ENCODE peak calls at places on chromosomes 12 and 14, in five cellular contexts. M is heart right ventricle, Y is dorsolateral prefrontal cortex, Z is astrocyte of the cerebellum, C is GM12865. O is an unnamed sample.

GRCh38 chr12:124646385-124647230 is 79.2 kb upstream of the NCOR2 start:
- DNase-seq in Z (no peak), M (no peak), Y (peak; percentile 75), C (no peak), O (no peak)

GRCh38 chr12:64681200-64682052 is 71.1 kb downstream of the RASSF3 start:
- DNase-seq in C (peak; percentile 41), Y (no peak), M (no peak), Z (no peak), O (no peak)

GRCh38 chr12:79841248-79841877 is 93.5 kb downstream of the PPP1R12A start:
- DNase-seq in M (no peak), Y (no peak), C (no peak), Z (no peak), O (no peak)

GRCh38 chr12:76422878-76423438 is 74.7 kb upstream of the BBS10 start:
- DNase-seq in Y (no peak), M (no peak), Z (peak; percentile 16), C (no peak), O (peak; percentile 39)

GRCh38 chr14:55482936-55483605 is 42.7 kb upstream of the TBPL2 start:
- DNase-seq in Y (no peak), C (no peak), Z (no peak), M (no peak), O (no peak)

GRCh38 chr12:58242803-58243628 is 301.6 kb downstream of the ATP23 start:
- DNase-seq in Z (no peak), Y (no peak), M (no peak), C (no peak), O (no peak)

GRCh38 chr12:49585477-49586445 is 17.8 kb upstream of the MCRS1 start:
- DNase-seq in Z (no peak), Y (no peak), M (no peak), C (no peak), O (no peak)

GRCh38 chr12:19402743-19403400 is 36.4 kb upstream of the AEBP2 start:
- DNase-seq in Y (peak; percentile 36), C (no peak), Z (no peak), M (peak; percentile 36), O (no peak)

GRCh38 chr12:15701212-15701611 is 88.0 kb downstream of the EPS8 start:
- DNase-seq in C (peak; percentile 24), Z (no peak), Y (no peak), M (no peak), O (peak; percentile 61)

GRCh38 chr12:131223791-131224567 is 270.3 kb downstream of the ADGRD1 start:
- DNase-seq in Z (no peak), M (no peak), Y (no peak), C (peak; percentile 37), O (no peak)

GRCh38 chr14:31206536-31207286 is 882 bp downstream of the HECTD1 start:
- DNase-seq in C (peak; percentile 79), Z (no peak), Y (peak; percentile 39), M (no peak), O (no peak)

GRCh38 chr14:53619625-53620324 is 336.9 kb downstream of the BMP4 start:
- DNase-seq in Y (no peak), M (no peak), C (no peak), Z (no peak), O (peak; percentile 33)

GRCh38 chr14:74684444-74684843 is 28.4 kb downstream of the AREL1 start:
- DNase-seq in Y (no peak), C (peak; percentile 47), M (no peak), Z (no peak), O (no peak)

GRCh38 chr12:57008113-57008687 is 1.9 kb upstream of the ZBTB39 start:
- DNase-seq in Y (no peak), M (no peak), Z (peak; percentile 46), C (peak; percentile 75), O (peak; percentile 76)

GRCh38 chr12:95231190-95231589 is 13.6 kb downstream of the VEZT start:
- DNase-seq in Y (no peak), Z (no peak), C (no peak), M (no peak), O (peak; percentile 67)

GRCh38 chr12:116142936-116143882 is 134.3 kb downstream of the MED13L start:
- DNase-seq in M (no peak), Y (no peak), Z (no peak), C (peak; percentile 14), O (peak; percentile 88)

GRCh38 chr12:102992720-102993119 is 35.2 kb downstream of the ASCL1 start:
- DNase-seq in M (no peak), C (peak; percentile 10), Y (no peak), Z (no peak), O (no peak)

GRCh38 chr12:75917704-75918103 is 113.9 kb downstream of the PHLDA1 start:
- DNase-seq in M (no peak), C (no peak), Z (no peak), Y (no peak), O (no peak)

GRCh38 chr12:11568762-11569478 is 80.6 kb upstream of the ETV6 start:
- DNase-seq in Z (no peak), Y (no peak), M (no peak), C (peak; percentile 95), O (no peak)

GRCh38 chr12:124299628-124300388 is 4.9 kb downstream of the RFLNA start:
- DNase-seq in C (no peak), Y (no peak), Z (no peak), M (no peak), O (no peak)

GRCh38 chr12:100201604-100202423 is 1.2 kb downstream of the ACTR6 start:
- DNase-seq in M (no peak), Y (no peak), Z (no peak), C (no peak), O (no peak)

GRCh38 chr14:100152091-100152490 is 7.4 kb downstream of the DEGS2 start:
- DNase-seq in C (no peak), M (no peak), Y (no peak), Z (no peak), O (no peak)

GRCh38 chr12:112986291-112986800 is 8.0 kb downstream of the OAS2 start:
- DNase-seq in Z (no peak), M (no peak), Y (no peak), C (no peak), O (no peak)

GRCh38 chr14:93947282-93947681 is 20.1 kb downstream of the FAM181A start:
- DNase-seq in M (no peak), C (no peak), Z (no peak), Y (no peak), O (no peak)

GRCh38 chr12:84697141-84697540 is 215.5 kb downstream of the SLC6A15 start:
- DNase-seq in M (no peak), Y (no peak), C (no peak), Z (peak; percentile 18), O (no peak)

GRCh38 chr14:66804141-66804540 is 296.2 kb downstream of the GPHN start:
- DNase-seq in Z (no peak), M (no peak), C (no peak), Y (no peak), O (no peak)

GRCh38 chr12:102107970-102108369 is 11.9 kb downstream of the NUP37 start:
- DNase-seq in C (no peak), Z (no peak), Y (no peak), M (no peak), O (no peak)

GRCh38 chr12:116662612-116663144 is 75.2 kb downstream of the SPRING1 start:
- DNase-seq in Y (no peak), M (peak; percentile 21), Z (no peak), C (no peak), O (no peak)

GRCh38 chr12:56300644-56301464 is 724 bp upstream of the CS start:
- DNase-seq in M (no peak), C (no peak), Z (no peak), Y (no peak), O (no peak)

DNA sequence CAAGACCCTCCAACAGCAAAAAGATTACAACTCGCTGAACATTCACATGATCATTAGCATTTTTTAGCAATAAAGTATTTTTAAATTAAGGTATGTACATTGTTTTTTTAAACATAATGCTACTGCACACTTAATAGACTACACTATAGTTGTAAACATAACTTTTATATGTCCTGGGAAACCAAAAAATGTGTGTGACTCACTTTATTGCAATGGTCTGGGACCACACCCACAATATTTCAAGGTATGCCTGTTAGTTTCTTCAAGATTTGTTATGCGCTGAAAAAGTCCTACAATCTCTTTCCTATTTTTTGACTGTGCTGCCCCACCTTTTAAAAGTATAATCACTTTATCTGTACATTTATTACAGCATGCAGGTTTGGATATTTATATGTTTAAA is 30.4 kb upstream of the PCNX4 start:
- DNase-seq in M (no peak), Y (no peak), Z (no peak), C (no peak), O (peak; percentile 15)
- H3K4me3 ChIP-seq in M (no peak overlapping the region), Y (no peak overlapping the region), Z (no peak overlapping the region), C (no peak overlapping the region), O (no peak overlapping the region)

DNA sequence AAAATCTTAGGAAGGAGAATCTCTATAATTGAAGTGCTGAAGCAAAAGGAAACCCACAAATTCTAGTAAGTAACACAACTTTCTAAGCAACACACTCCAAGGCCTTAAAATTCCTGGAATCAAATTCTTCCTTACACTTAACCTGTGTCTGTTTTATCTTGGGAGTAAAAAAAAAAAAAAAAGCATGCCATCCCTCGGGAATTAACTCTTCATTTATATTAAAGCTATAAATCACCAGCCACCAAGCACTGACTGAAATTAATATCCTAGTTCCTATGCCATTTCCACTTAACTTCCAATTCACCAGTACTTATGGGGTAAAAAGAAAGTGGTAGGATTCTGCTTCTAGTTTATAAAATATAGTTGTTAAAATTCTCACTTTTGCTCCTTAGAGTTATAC is 238.1 kb downstream of the SLC25A21 start:
- DNase-seq in M (no peak), Y (no peak), Z (no peak), C (no peak), O (no peak)
- TF ChIP-seq CTCF in M (no peak), Y (no peak), Z (no peak), C (no peak), O (no peak)

GRCh38 chr12:52748578-52748977 is 28.6 kb downstream of the KRT76 start:
- DNase-seq in Z (no peak), C (no peak), M (no peak), Y (no peak), O (no peak)
- H3K4me3 ChIP-seq in Z (no peak overlapping the region), C (no peak overlapping the region), M (no peak overlapping the region), Y (no peak overlapping the region), O (no peak overlapping the region)

GRCh38 chr12:29620030-29620429 is 122.5 kb upstream of the OVCH1 start:
- DNase-seq in C (no peak), M (no peak), Y (no peak), Z (no peak), O (no peak)
- TF ChIP-seq CTCF in C (no peak), M (no peak), Y (no peak), Z (no peak), O (no peak)

DNA sequence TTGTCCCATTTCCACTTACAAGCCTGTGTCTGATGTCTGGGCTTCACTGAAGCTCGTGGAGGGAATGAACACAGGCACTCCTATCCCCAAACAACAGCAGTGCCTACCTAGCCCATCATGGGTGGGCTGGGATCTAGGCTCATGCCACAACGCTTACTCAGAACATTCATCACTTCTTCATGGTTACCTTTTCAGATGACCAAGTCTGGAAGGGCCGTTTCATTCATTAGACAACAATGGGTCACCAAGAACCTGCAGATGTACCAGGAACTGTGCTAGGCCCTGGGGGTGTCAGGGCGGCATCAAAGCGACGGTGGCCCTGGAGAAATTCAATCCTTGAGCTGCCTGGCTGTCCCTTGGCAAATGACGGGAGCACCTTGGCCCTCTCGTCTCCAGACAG is 64.9 kb upstream of the FZD10 start:
- DNase-seq in M (no peak), Z (no peak), C (no peak), Y (no peak), O (no peak)
- H3K4me3 ChIP-seq in M (no peak overlapping the region), Z (no peak overlapping the region), C (no peak overlapping the region), Y (no peak overlapping the region), O (no peak overlapping the region)

GRCh38 chr14:23299558-23299957 is 3.1 kb downstream of the PPP1R3E start:
- DNase-seq in Z (no peak), Y (no peak), C (peak; percentile 60), M (no peak), O (peak; percentile 78)
- TF ChIP-seq CTCF in Z (peak; percentile 25), Y (peak; percentile 58), C (peak; percentile 23), M (no peak), O (peak; percentile 46)

GRCh38 chr14:37143500-37143874 is 28.9 kb downstream of the SLC25A21 start:
- DNase-seq in Y (no peak), C (no peak), Z (no peak), M (no peak), O (no peak)
- H3K4me3 ChIP-seq in Y (no peak overlapping the region), C (no peak overlapping the region), Z (no peak overlapping the region), M (no peak overlapping the region), O (no peak overlapping the region)